ENCODE peak calls at places on chromosome 10, in seven cellular contexts. A is RWPE1; H is CD4-positive, alpha-beta T cell; F is H9; R is IMR-90; G is transverse colon; S is lung. Y is an unnamed sample.

GRCh38 chr10:70748801-70749573 is 36.2 kb downstream of the TBATA start:
- DNase-seq in F (no peak), R (no peak), G (no peak), S (no peak), A (no peak), H (no peak), Y (no peak)

GRCh38 chr10:101986277-101986971 is 69.5 kb downstream of the ARMH3 start:
- DNase-seq in S (peak), G (peak), R (no peak), A (no peak), H (no peak), F (no peak), Y (no peak)

GRCh38 chr10:69838853-69839252 is 37.1 kb downstream of the COL13A1 start:
- DNase-seq in S (no peak), H (no peak), G (no peak), R (peak), F (no peak), A (peak), Y (no peak)

GRCh38 chr10:12774219-12774894 is 227.2 kb downstream of the CCDC3 start:
- DNase-seq in R (no peak), A (no peak), G (no peak), S (no peak), H (no peak), F (peak), Y (no peak)

GRCh38 chr10:52729259-52730104 is 43.1 kb downstream of the MBL2 start:
- DNase-seq in S (no peak), A (peak), G (no peak), F (no peak), H (no peak), R (peak), Y (no peak)

GRCh38 chr10:34682580-34682979 is 132.5 kb downstream of the PARD3 start:
- DNase-seq in A (no peak), H (no peak), S (no peak), G (no peak), F (no peak), R (no peak), Y (no peak)

GRCh38 chr10:92656266-92656961 is 33.3 kb upstream of the HHEX start:
- DNase-seq in S (no peak), R (no peak), F (no peak), G (no peak), A (no peak), H (no peak), Y (no peak)

GRCh38 chr10:110447886-110448285 is 49.8 kb upstream of the DUSP5 start:
- DNase-seq in F (no peak), R (no peak), A (no peak), S (no peak), G (no peak), H (no peak), Y (no peak)

GRCh38 chr10:31657471-31657844 is 271.2 kb downstream of the ARHGAP12 start:
- DNase-seq in G (no peak), A (no peak), S (no peak), H (no peak), R (no peak), F (no peak), Y (no peak)

DNA sequence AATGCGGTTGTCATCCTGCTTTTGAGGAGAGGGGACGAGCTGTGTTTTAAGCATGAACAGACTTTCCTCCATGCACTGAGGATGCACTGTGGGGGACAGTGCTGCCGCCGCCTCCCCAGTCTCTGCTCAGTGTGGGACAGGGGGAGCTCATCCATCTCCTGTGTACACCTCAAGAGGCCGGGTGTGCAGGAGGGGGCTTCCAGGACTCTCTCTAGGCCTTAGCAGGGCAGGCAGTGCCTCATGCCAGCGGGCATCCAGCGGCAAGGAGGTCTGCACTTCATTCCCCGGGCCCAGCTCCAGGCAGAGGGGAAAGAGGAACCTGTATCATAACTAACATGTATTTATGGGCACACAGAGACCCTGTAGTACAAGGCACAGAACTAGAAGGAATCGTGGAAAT is 89.7 kb downstream of the DIP2C start:
- DNase-seq in H (no peak), R (no peak), G (no peak), A (no peak), F (no peak), S (no peak), Y (no peak)
- H3K27ac ChIP-seq in H (no peak), R (peak), G (no peak), A (no peak), F (no peak), S (no peak), Y (no peak)

GRCh38 chr10:124640538-124641231 is 103.5 kb downstream of the FAM53B start:
- DNase-seq in S (no peak), F (no peak), G (no peak), A (no peak), R (no peak), H (no peak), Y (no peak)
- H3K27ac ChIP-seq in S (peak), F (no peak), G (peak), A (peak), R (no peak), H (peak), Y (peak)

GRCh38 chr10:33064706-33065105 is 106.7 kb upstream of the ITGB1 start:
- DNase-seq in F (no peak), A (no peak), G (no peak), H (no peak), R (peak), S (no peak), Y (no peak)
- H3K27ac ChIP-seq in F (no peak), A (no peak), G (no peak), H (no peak), R (peak), S (no peak), Y (no peak)

DNA sequence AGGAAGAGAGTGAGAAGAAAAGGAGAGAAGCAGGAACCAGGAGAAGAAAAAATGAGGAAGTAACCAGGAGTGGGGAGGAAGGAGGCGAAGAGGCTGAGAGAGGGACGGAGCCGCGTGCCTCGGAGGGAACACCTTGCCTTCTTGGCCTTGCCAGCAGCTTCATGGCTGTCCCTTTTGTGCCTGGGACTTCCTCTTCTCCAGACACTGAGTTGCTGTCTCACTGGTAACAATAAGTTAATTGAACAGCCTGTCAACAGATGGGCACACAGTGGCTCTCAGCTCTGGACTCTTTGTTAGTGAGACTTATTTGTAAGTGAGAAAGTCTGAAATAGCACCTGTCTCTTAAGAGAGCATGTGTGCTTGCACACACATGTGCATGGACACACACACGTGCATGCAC is 83.2 kb downstream of the GATA3 start:
- DNase-seq in R (no peak), A (no peak), F (no peak), H (peak), S (no peak), G (no peak), Y (no peak)
- H3K27ac ChIP-seq in R (no peak), A (no peak), F (no peak), H (peak), S (no peak), G (no peak), Y (no peak)

GRCh38 chr10:113945075-113945686 is 90.7 kb downstream of the NHLRC2 start:
- DNase-seq in A (peak), S (peak), H (no peak), F (no peak), G (peak), R (peak), Y (no peak)
- H3K27ac ChIP-seq in A (peak), S (no peak), H (no peak), F (no peak), G (peak), R (no peak), Y (peak)

GRCh38 chr10:103855424-103855823 is at the start of gene SH3PXD2A:
- DNase-seq in A (peak), H (peak), G (peak), S (no peak), R (no peak), F (peak), Y (no peak)
- H3K27ac ChIP-seq in A (peak), H (no peak), G (peak), S (peak), R (peak), F (no peak), Y (peak)